ENCODE peak calls at places on chromosomes 3 and 15, in five cellular contexts. Y is fibroblast of the conjunctiva, F is skeletal muscle cell, Q is nephron progenitor cell, R is H54. I is an unnamed sample.

GRCh38 chr3:30199096-30199734 is 407.2 kb upstream of the TGFBR2 start:
- DNase-seq in F (peak; percentile 16), Q (peak; percentile 81), R (no peak), Y (peak; percentile 42), I (peak; percentile 36)

GRCh38 chr15:74270854-74271520 is 34.9 kb downstream of the CCDC33 start:
- DNase-seq in Y (no peak), Q (no peak), F (no peak), R (no peak), I (no peak)

GRCh38 chr15:70362911-70363310 is 265.2 kb upstream of the TLE3 start:
- DNase-seq in Y (peak; percentile 22), Q (peak; percentile 61), R (no peak), F (no peak), I (no peak)

GRCh38 chr3:151660890-151661289 is 72.8 kb upstream of the AADACL2 start:
- DNase-seq in Q (no peak), R (no peak), F (no peak), Y (peak; percentile 17), I (no peak)

GRCh38 chr3:59247402-59247841 is 197.6 kb upstream of the CFAP20DC start:
- DNase-seq in F (no peak), R (no peak), Q (no peak), Y (no peak), I (no peak)

GRCh38 chr15:72797834-72798233 is 14.3 kb upstream of the ADPGK start:
- DNase-seq in Y (no peak), R (no peak), Q (no peak), F (no peak), I (no peak)

GRCh38 chr3:132268956-132269355 is 48.3 kb upstream of the ACP3 start:
- DNase-seq in F (no peak), Q (no peak), Y (no peak), R (no peak), I (no peak)

GRCh38 chr3:57752307-57752706 is 3.8 kb upstream of the SLMAP start:
- DNase-seq in Y (no peak), R (peak; percentile 38), F (no peak), Q (no peak), I (no peak)

GRCh38 chr15:93072011-93072410 is 17.0 kb downstream of the RGMA start:
- DNase-seq in Q (no peak), F (peak; percentile 24), Y (peak; percentile 82), R (no peak), I (no peak)

I was measured in central memory CD4-positive, alpha-beta T cell.